ENCODE peak calls at places on chromosomes 1 and 21, in five cellular contexts. T is activated CD8-positive, alpha-beta memory T cell treated with anti-CD3 and anti-CD28 coated beads for 24 hours; B is hypothalamus; K is T-helper 9 cell; G is activated CD4-positive, alpha-beta T cell treated with anti-CD3 and anti-CD28 coated beads for 24 hours. N is an unnamed sample.

GRCh38 chr1:91609571-91609970 is 108.9 kb downstream of the CDC7 start:
- DNase-seq in B (no peak), K (no peak), T (no peak), G (no peak), N (no peak)

GRCh38 chr21:30981403-30981802 is 56.9 kb downstream of the KRTAP19-8 start:
- DNase-seq in T (no peak), K (no peak), B (no peak), G (no peak), N (no peak)

GRCh38 chr1:230010618-230011332 is 56.3 kb upstream of the GALNT2 start:
- DNase-seq in B (no peak), G (no peak), T (no peak), K (no peak), N (no peak)

GRCh38 chr1:93749894-93750301 is 68.3 kb upstream of the BCAR3 start:
- DNase-seq in G (no peak), T (no peak), B (no peak), K (no peak), N (no peak)

GRCh38 chr1:218165687-218166088 is 119.4 kb upstream of the RRP15 start:
- DNase-seq in K (no peak), G (no peak), B (no peak), T (no peak), N (no peak)

GRCh38 chr1:85865183-85865582 is 156.9 kb upstream of the ZNHIT6 start:
- DNase-seq in G (no peak), T (no peak), K (no peak), B (no peak), N (no peak)

GRCh38 chr1:41618066-41618825 is 133.8 kb upstream of the EDN2 start:
- DNase-seq in B (peak), G (no peak), K (no peak), T (no peak), N (no peak)

GRCh38 chr1:50703240-50703639 is 256.8 kb downstream of the FAF1 start:
- DNase-seq in G (no peak), K (no peak), B (no peak), T (no peak), N (no peak)

GRCh38 chr1:245091818-245092637 is 62.8 kb upstream of the KIF26B start:
- DNase-seq in T (no peak), K (no peak), G (no peak), B (no peak), N (no peak)

GRCh38 chr1:98963359-98963758 is 41.3 kb downstream of the PLPPR5 start:
- DNase-seq in T (no peak), G (no peak), B (no peak), K (no peak), N (no peak)

N was measured in natural killer cell.